ENCODE peak calls at places on chromosomes 1 and 21, in eight cellular contexts. H is GM10248, D is cardiac muscle cell, B is type B pancreatic cell, M is WTC11, V is dorsolateral prefrontal cortex, J is GM12865, N is astrocyte of the spinal cord. S is an unnamed sample.

GRCh38 chr1:32199717-32200072 is 700 bp upstream of the CCDC28B start:
- DNase-seq in H (no peak), B (no peak), D (no peak), N (no peak), V (peak), M (no peak), J (no peak), S (peak)

GRCh38 chr1:53599461-53599860 is 139.5 kb downstream of the GLIS1 start:
- DNase-seq in M (no peak), B (no peak), J (no peak), N (no peak), V (no peak), D (no peak), H (no peak), S (no peak)

GRCh38 chr1:220908757-220909156 is 29.5 kb downstream of the HLX start:
- DNase-seq in N (peak), D (peak), M (no peak), B (no peak), J (peak), V (no peak), H (peak), S (peak)

GRCh38 chr1:32480761-32481160 is 15.9 kb downstream of the ZBTB8B start:
- DNase-seq in D (no peak), H (no peak), B (no peak), N (no peak), J (no peak), M (no peak), V (no peak), S (no peak)

GRCh38 chr1:29856663-29857224 is 620.4 kb downstream of the PTPRU start:
- DNase-seq in N (peak), V (no peak), D (no peak), J (no peak), B (no peak), H (no peak), M (no peak), S (no peak)

GRCh38 chr1:177354247-177354646 is 183.5 kb downstream of the BRINP2 start:
- DNase-seq in J (no peak), D (no peak), H (no peak), N (no peak), M (no peak), V (no peak), B (no peak), S (no peak)

GRCh38 chr1:66418021-66418420 is 115.9 kb upstream of the SGIP1 start:
- DNase-seq in H (no peak), M (no peak), B (no peak), V (no peak), J (no peak), D (no peak), N (no peak), S (no peak)

GRCh38 chr1:245094954-245095353 is 59.8 kb upstream of the KIF26B start:
- DNase-seq in D (no peak), B (peak), N (no peak), M (no peak), H (no peak), V (no peak), J (no peak), S (no peak)

GRCh38 chr21:40923361-40923760 is 76.4 kb upstream of the DSCAM start:
- DNase-seq in H (no peak), M (no peak), V (no peak), N (no peak), J (no peak), B (no peak), D (no peak), S (no peak)

GRCh38 chr1:47623174-47623940 is 185.5 kb downstream of the FOXD2 start:
- DNase-seq in H (no peak), J (no peak), M (no peak), V (no peak), B (peak), N (no peak), D (no peak), S (no peak)

GRCh38 chr1:172955161-172955821 is 95.5 kb downstream of the TNFSF18 start:
- DNase-seq in H (no peak), B (no peak), D (peak), J (no peak), M (no peak), V (no peak), N (peak), S (no peak)

GRCh38 chr1:56967900-56968832 is 2.4 kb upstream of the C8B start:
- DNase-seq in B (no peak), N (no peak), M (peak), V (no peak), J (peak), H (peak), D (peak), S (peak)

GRCh38 chr21:41877901-41878830 is 978 bp downstream of the PRDM15 start:
- DNase-seq in V (peak), M (peak), D (peak), H (no peak), J (peak), B (no peak), N (peak), S (peak)

GRCh38 chr1:173206816-173207595 is at the start of gene TNFSF4:
- DNase-seq in D (peak), B (no peak), V (no peak), N (no peak), H (no peak), M (no peak), J (peak), S (no peak)

GRCh38 chr1:155706101-155706619 is 17.3 kb downstream of the DAP3 start:
- DNase-seq in J (no peak), M (no peak), H (no peak), N (peak), V (no peak), D (peak), B (no peak), S (no peak)

GRCh38 chr1:91761303-91761721 is 124.6 kb downstream of the TGFBR3 start:
- DNase-seq in J (no peak), H (no peak), M (no peak), D (no peak), B (no peak), V (no peak), N (no peak), S (no peak)

GRCh38 chr1:35894183-35894582 is 11.2 kb downstream of the AGO1 start:
- DNase-seq in B (no peak), J (peak), V (peak), D (peak), H (peak), M (no peak), N (peak), S (peak)

GRCh38 chr1:37354876-37355275 is 119.5 kb upstream of the ZC3H12A start:
- DNase-seq in H (no peak), V (no peak), B (no peak), D (no peak), J (no peak), M (no peak), N (no peak), S (no peak)

GRCh38 chr21:16419188-16419874 is 689.5 kb downstream of the USP25 start:
- DNase-seq in J (no peak), M (no peak), B (no peak), V (peak), N (peak), H (no peak), D (peak), S (no peak)

GRCh38 chr1:39825432-39825941 is 36.8 kb upstream of the BMP8B start:
- DNase-seq in V (no peak), N (no peak), D (no peak), J (peak), H (peak), M (no peak), B (no peak), S (no peak)

GRCh38 chr1:201628490-201628889 is 89.6 kb downstream of the NAV1 start:
- DNase-seq in V (peak), M (peak), J (no peak), N (no peak), D (no peak), B (no peak), H (no peak), S (no peak)

GRCh38 chr1:53148123-53148522 is 5.7 kb upstream of the SLC1A7 start:
- DNase-seq in M (no peak), B (no peak), J (no peak), V (no peak), D (no peak), H (no peak), N (peak), S (no peak)

GRCh38 chr1:182071924-182072323 is 10.4 kb upstream of the ZNF648 start:
- DNase-seq in H (no peak), M (no peak), N (no peak), V (no peak), J (no peak), D (no peak), B (no peak), S (no peak)

GRCh38 chr1:48617227-48617626 is 145.2 kb upstream of the SPATA6 start:
- DNase-seq in B (no peak), D (peak), H (no peak), J (no peak), V (no peak), M (no peak), N (peak), S (no peak)

GRCh38 chr1:212485895-212486590 is 53.3 kb downstream of the NENF start:
- DNase-seq in B (no peak), J (peak), V (no peak), H (no peak), M (peak), D (peak), N (peak), S (no peak)

GRCh38 chr1:75727571-75727970 is 3.1 kb downstream of the ACADM start:
- DNase-seq in N (peak), M (no peak), H (no peak), V (no peak), B (no peak), J (peak), D (no peak), S (no peak)

GRCh38 chr1:91582431-91582921 is 81.8 kb downstream of the CDC7 start:
- DNase-seq in N (peak), B (no peak), H (no peak), D (peak), M (no peak), V (no peak), J (no peak), S (no peak)

GRCh38 chr1:91874167-91874566 is 11.8 kb downstream of the TGFBR3 start:
- DNase-seq in M (no peak), D (no peak), J (no peak), H (no peak), N (no peak), V (no peak), B (no peak), S (no peak)

GRCh38 chr1:58011978-58012377 is 534.5 kb downstream of the OMA1 start:
- DNase-seq in J (no peak), H (no peak), D (no peak), M (no peak), V (no peak), N (no peak), B (no peak), S (no peak)

GRCh38 chr1:154095456-154095855 is 59.4 kb downstream of the NUP210L start:
- DNase-seq in H (no peak), J (no peak), N (no peak), D (no peak), M (no peak), B (no peak), V (no peak), S (no peak)

DNA sequence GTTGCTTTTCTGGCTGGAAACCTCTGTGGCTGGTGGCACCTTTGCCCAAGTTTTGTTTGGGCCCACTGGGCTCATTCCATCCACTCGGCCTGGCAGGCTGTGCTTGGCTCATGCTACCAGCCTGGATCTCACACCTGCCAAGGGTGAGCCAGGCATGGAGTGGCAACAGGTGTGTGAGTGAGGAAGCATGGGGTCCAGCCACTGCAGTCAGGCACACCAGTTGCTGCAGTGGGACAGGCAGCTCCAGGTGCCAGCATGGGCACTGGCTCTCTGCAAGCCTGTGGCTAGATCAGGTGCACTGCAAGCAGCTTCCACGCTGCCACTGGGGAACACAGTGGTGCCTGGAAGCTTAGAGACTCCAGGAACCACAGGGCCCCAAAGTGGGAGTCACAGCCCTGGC is 57.0 kb downstream of the NUP210L start:
- DNase-seq in J (no peak), N (no peak), H (no peak), M (no peak), D (no peak), V (no peak), B (no peak), S (no peak)
- TF ChIP-seq CTCF in J (no peak), N (no peak), H (no peak), M (no peak), D (no peak), V (no peak), B (no peak), S (no peak)

GRCh38 chr1:231210126-231210525 is 30.9 kb upstream of the GNPAT start:
- DNase-seq in J (no peak), B (no peak), V (no peak), D (no peak), H (no peak), M (no peak), N (no peak), S (no peak)

GRCh38 chr1:231208980-231209379 is 32.0 kb upstream of the GNPAT start:
- DNase-seq in N (no peak), D (no peak), M (no peak), H (no peak), J (no peak), B (no peak), V (no peak), S (no peak)

GRCh38 chr1:231203259-231204057 is 37.6 kb upstream of the GNPAT start:
- DNase-seq in J (no peak), D (no peak), B (no peak), V (no peak), N (no peak), M (no peak), H (no peak), S (no peak)

GRCh38 chr1:231209531-231209930 is 31.5 kb upstream of the GNPAT start:
- DNase-seq in V (no peak), H (no peak), M (no peak), B (no peak), J (no peak), D (no peak), N (no peak), S (no peak)

DNA sequence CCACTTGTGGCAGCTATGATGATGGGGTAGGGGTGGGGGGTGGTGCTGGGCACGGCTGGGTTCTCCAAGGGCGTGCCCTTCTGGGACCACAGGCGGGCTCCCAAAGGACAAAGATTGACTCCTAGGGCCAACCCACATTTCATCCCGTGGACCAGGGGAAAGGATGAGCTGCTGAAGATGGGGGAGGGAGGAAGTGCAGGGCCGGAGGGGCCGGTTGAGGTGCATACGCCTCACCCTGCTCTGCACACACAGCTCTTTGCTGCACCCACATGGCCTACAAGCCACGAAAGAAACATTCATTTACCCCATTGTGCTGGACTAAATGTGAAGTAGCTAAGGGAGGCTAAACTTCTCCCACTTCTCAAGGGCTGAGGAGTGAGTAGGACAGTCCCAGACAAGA is 34.2 kb upstream of the GNPAT start:
- DNase-seq in V (no peak), B (no peak), D (peak), J (no peak), M (no peak), N (no peak), H (no peak), S (no peak)
- TF ChIP-seq CTCF in V (no peak), B (no peak), D (peak), J (no peak), M (no peak), N (no peak), H (no peak), S (no peak)

DNA sequence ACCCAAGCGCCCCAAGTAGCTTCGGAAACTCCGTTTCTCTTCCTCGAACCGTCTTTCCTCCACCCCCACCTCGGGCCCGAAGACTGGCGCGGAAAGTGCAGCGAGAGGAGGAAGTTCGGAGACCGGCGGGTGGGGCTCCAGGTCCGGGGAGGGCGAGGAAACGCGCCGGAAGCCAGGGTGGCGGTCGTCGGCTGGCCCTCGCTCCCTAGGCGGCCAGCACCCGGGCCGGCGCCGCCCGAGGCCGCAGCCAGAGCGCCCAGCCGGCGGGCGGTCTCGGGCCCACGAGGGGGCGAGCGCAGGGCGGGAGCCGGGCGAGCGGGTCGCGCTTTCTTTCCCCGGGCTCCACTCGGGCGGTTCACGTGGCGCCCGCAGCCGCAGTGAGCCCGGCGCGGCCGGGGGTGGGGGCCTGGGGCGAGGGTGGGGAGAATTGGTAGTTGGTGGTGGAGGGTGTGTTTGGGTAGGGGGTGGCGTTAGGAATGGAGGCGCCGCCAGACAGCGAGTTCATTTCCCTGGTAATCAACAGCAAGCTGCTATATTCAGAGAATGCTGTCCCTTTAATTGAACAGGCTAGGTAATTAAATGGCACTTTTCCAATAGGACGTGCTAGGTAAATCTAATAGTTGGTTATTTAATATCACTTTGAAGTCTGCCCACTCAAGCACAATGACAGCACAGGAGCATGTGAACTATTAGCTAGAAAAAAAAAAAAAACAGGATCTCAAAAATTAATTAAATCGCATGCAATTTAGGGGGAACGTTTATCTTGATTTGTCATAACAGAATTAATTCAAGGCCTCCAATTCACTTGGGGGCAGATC is 6.7 kb downstream of the LMO4 start:
- DNase-seq in D (peak), V (peak), M (peak), J (peak), N (peak), H (peak), B (peak), S (peak)
- TF ChIP-seq CTCF in D (peak), V (peak), M (no peak), J (peak), N (no peak), H (peak), B (peak), S (peak)

DNA sequence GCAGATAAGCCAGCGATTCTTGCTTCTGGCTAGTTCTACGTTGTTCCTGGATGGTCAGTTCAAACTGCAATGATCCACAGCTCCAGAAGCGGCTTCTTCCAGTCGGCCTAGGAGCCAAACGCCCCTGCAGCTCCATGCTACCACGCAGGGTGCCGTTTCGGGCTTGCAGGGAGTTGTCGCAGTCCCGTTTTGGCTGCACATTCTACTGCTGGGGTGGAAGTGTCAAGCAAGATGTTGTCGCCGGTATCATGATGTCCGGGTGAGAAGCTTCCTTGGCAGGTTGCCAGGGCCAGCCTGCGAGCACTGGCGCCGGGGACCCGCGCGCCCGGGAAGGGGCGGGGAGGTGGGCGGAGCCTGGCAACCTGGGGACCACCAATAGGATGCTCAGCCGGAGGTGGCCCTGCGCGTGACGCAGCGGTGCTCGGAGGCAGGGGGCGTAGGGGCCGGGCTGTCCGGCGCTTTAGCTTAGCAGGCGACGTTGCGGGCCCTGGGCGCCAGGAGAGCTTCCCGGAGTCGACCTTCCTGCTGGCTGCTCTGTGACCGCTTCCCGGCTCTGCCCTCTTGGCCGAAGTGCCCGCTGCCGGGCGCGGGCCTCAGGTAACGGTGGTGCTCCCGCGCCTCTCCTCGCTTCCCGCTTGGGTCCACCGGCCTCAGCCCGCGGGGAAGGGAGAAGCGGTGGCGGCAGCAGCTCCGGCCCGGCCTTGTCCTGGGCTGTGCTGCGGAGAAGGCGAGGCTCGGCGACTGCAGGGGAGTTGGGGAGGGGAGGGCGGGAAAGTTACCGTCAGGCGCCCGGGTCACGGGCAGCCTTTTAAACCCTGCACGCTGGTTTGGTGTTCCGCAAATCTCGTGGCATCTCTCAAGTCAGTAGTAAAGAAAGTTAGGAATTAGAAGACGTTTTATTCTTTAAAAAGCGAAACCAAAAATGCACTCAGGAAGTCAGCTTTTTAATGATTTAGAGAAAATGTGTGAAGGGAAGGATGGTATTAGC is at the start of gene SOAT1:
- DNase-seq in N (peak), M (peak), H (peak), J (peak), D (peak), B (peak), V (peak), S (peak)
- TF ChIP-seq CTCF in N (peak), M (no peak), H (peak), J (no peak), D (peak), B (peak), V (peak), S (no peak)

GRCh38 chr1:234091065-234091401 is 186.6 kb downstream of the SLC35F3 start:
- DNase-seq in B (no peak), J (no peak), N (no peak), M (no peak), V (no peak), H (no peak), D (no peak), S (no peak)
- TF ChIP-seq CTCF in B (no peak), J (no peak), N (no peak), M (no peak), V (no peak), H (no peak), D (no peak), S (no peak)

GRCh38 chr1:18614011-18614735 is 16.5 kb upstream of the PAX7 start:
- DNase-seq in H (no peak), J (no peak), M (no peak), B (no peak), D (no peak), V (no peak), N (no peak), S (no peak)
- TF ChIP-seq CTCF in H (no peak), J (no peak), M (no peak), B (no peak), D (no peak), V (no peak), N (no peak), S (no peak)

GRCh38 chr1:19342077-19342775 is 30.1 kb downstream of the SLC66A1 start:
- DNase-seq in H (no peak), N (no peak), M (no peak), V (no peak), J (no peak), D (no peak), B (no peak), S (no peak)

GRCh38 chr1:19342894-19343616 is 30.9 kb downstream of the SLC66A1 start:
- DNase-seq in N (no peak), D (no peak), V (no peak), M (no peak), J (no peak), H (no peak), B (no peak), S (no peak)

GRCh38 chr1:19339199-19339861 is 27.2 kb downstream of the SLC66A1 start:
- DNase-seq in N (no peak), H (no peak), B (no peak), V (no peak), J (no peak), M (no peak), D (no peak), S (no peak)

GRCh38 chr1:19340387-19340937 is 28.3 kb downstream of the SLC66A1 start:
- DNase-seq in H (no peak), N (no peak), V (no peak), B (no peak), D (no peak), J (no peak), M (no peak), S (no peak)

GRCh38 chr1:19341201-19342076 is 29.3 kb downstream of the SLC66A1 start:
- DNase-seq in V (peak), N (peak), D (peak), B (peak), J (peak), H (peak), M (peak), S (peak)
- TF ChIP-seq CTCF in V (peak), N (peak), D (peak), B (peak), J (peak), H (peak), M (peak), S (peak)

S was measured in GM13976.